ENCODE peak calls at places on chromosomes 16 and 17, in seven cellular contexts. Y is IMR-90, N is H1, T is mesenchymal stem cell, X is H9, J is mesendoderm, L is neuronal stem cell. U is an unnamed sample.

GRCh38 chr16:28093383-28093725 is 29.8 kb upstream of the GSG1L start:
- DNase-seq in Y (no peak), X (no peak), N (no peak), L (no peak), J (no peak), T (no peak), U (no peak)

GRCh38 chr17:80443916-80444708 is 29.1 kb downstream of the ENDOV start:
- DNase-seq in X (peak), Y (no peak), J (peak), T (no peak), L (no peak), N (peak), U (no peak)

GRCh38 chr16:49484454-49484853 is 110.8 kb downstream of the C16orf78 start:
- DNase-seq in X (peak), T (peak), N (peak), L (peak), J (peak), Y (no peak), U (peak)

GRCh38 chr17:64064331-64064730 is 43.9 kb upstream of the ICAM2 start:
- DNase-seq in J (no peak), X (no peak), Y (no peak), T (no peak), L (no peak), N (no peak), U (no peak)

GRCh38 chr16:67198238-67198734 is 645 bp upstream of the ELMO3 start:
- DNase-seq in N (peak), L (no peak), J (peak), T (peak), X (peak), Y (peak), U (no peak)

GRCh38 chr16:22425036-22425801 is 50.8 kb upstream of the CDR2 start:
- DNase-seq in L (no peak), X (no peak), T (no peak), J (no peak), Y (no peak), N (peak), U (no peak)

GRCh38 chr16:20300312-20301097 is 26.8 kb downstream of the GP2 start:
- DNase-seq in Y (peak), N (peak), T (peak), J (peak), X (peak), L (peak), U (peak)

GRCh38 chr17:30333503-30334240 is at the start of gene TMIGD1:
- DNase-seq in J (no peak), X (no peak), L (no peak), N (no peak), Y (no peak), T (no peak), U (no peak)

GRCh38 chr17:78365561-78366108 is 5.8 kb upstream of the SOCS3 start:
- DNase-seq in Y (no peak), N (peak), X (peak), T (peak), J (peak), L (peak), U (peak)

GRCh38 chr17:1542316-1542715 is 20.3 kb downstream of the PITPNA start:
- DNase-seq in X (no peak), T (no peak), L (no peak), J (peak), Y (no peak), N (no peak), U (no peak)

GRCh38 chr17:75065562-75066151 is 18.6 kb downstream of the KCTD2 start:
- DNase-seq in N (no peak), L (no peak), J (no peak), X (no peak), Y (no peak), T (peak), U (no peak)

GRCh38 chr17:74737299-74738050 is 419 bp downstream of the RAB37 start:
- DNase-seq in N (peak), T (peak), L (no peak), Y (no peak), X (peak), J (peak), U (no peak)

GRCh38 chr17:7318121-7318860 is 3.1 kb upstream of the GPS2 start:
- DNase-seq in Y (no peak), J (no peak), X (no peak), T (no peak), L (no peak), N (no peak), U (no peak)

GRCh38 chr16:31351937-31352315 is 3.0 kb upstream of the ITGAX start:
- DNase-seq in J (no peak), T (no peak), L (no peak), N (no peak), Y (no peak), X (no peak), U (peak)

GRCh38 chr17:8153957-8154607 is 1.9 kb upstream of the PER1 start:
- DNase-seq in N (peak), L (peak), Y (peak), T (peak), J (peak), X (peak), U (peak)

GRCh38 chr17:80781188-80781577 is 210.5 kb upstream of the CHMP6 start:
- DNase-seq in J (no peak), Y (no peak), N (no peak), L (no peak), T (no peak), X (no peak), U (no peak)

GRCh38 chr16:1541293-1542165 is 8.1 kb downstream of the TMEM204 start:
- DNase-seq in Y (no peak), T (no peak), L (no peak), J (no peak), N (no peak), X (no peak), U (no peak)

GRCh38 chr16:1542166-1542500 is 8.7 kb downstream of the TMEM204 start:
- DNase-seq in T (no peak), L (no peak), J (no peak), Y (no peak), X (no peak), N (no peak), U (no peak)

GRCh38 chr16:1538804-1539520 is 5.5 kb downstream of the TMEM204 start:
- DNase-seq in X (peak), T (no peak), L (no peak), N (peak), Y (no peak), J (peak), U (no peak)

GRCh38 chr16:1539720-1540555 is 6.5 kb downstream of the TMEM204 start:
- DNase-seq in T (no peak), Y (no peak), X (no peak), N (no peak), L (no peak), J (no peak), U (no peak)

DNA sequence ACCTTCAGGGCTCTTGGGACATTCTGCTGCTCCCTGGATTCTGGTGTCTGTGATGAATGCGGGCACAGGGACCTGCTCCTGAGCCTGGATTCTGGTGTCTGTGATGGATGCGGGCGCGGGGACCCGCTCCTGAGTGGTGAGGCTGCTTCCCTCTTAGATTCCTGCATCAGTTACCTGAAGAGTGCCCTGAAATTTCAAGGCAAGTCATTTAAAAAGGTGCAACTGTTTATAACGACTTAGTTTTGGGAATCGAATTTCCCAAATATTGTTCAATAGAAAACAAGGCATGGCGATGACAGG is 7.0 kb downstream of the TMEM204 start:
- DNase-seq in L (no peak), X (no peak), T (no peak), N (no peak), J (no peak), Y (no peak), U (no peak)
- H3K23ac ChIP-seq in L (peak), X (no peak), T (no peak), N (no peak), J (no peak), Y (no peak), U (no peak)

DNA sequence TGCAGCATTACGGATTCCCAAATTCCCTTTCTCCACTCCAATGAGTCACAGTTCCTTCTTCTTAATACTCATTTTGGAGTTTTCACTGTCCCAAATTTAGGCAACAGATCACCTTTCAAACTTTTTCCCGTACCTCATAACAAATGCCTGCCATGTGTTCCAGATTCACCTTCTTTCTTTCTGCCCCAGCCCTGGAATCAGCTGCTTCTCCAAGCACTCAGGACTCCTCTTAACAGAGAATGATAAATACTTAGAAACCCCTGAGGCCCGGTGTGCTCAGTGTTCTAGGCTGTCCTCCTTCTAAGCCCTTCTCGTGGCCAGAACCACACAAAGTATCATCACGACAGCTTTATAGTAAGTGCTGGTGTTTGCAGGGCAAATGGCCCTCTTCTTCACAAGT is 14.9 kb downstream of the CSNK1D start:
- DNase-seq in N (no peak), T (no peak), Y (no peak), L (no peak), X (no peak), J (no peak), U (peak)
- H3K23ac ChIP-seq in N (no peak), T (no peak), Y (no peak), L (no peak), X (no peak), J (no peak), U (no peak)

DNA sequence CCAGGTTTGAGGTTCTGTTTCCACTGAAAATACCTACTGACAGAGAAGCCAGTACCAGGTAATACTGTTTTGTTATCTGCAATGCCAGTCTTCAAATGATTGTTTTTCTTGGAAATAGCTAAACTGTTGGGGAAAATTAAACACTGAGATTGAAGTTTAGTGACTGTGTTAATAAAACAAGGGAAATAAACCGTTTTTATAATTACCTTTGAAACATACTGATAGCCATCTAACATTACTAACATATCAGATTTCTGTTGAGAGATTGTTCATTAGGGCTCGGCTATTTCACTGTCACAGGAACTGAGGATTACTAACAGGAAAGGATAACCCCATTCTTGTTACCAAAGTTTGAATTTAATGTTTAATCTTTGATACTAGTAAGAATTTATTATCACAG is 42.1 kb downstream of the CYB5B start:
- DNase-seq in J (no peak), Y (no peak), N (no peak), L (no peak), T (no peak), X (no peak), U (no peak)
- H3K23ac ChIP-seq in J (no peak), Y (no peak), N (no peak), L (no peak), T (no peak), X (no peak), U (no peak)

GRCh38 chr16:3561626-3562025 is 15.6 kb downstream of the NLRC3 start:
- DNase-seq in T (no peak), N (no peak), L (no peak), Y (no peak), X (no peak), J (no peak), U (no peak)
- H3K23ac ChIP-seq in T (no peak), N (no peak), L (no peak), Y (no peak), X (no peak), J (no peak), U (no peak)

GRCh38 chr17:47188266-47188665 is 829 bp downstream of the CDC27 start:
- DNase-seq in J (peak), Y (peak), T (peak), N (no peak), X (no peak), L (peak), U (no peak)

GRCh38 chr17:47192549-47192948 is 3.5 kb upstream of the CDC27 start:
- DNase-seq in J (no peak), Y (no peak), X (no peak), L (no peak), N (no peak), T (peak), U (no peak)

GRCh38 chr17:47188799-47189731 is at the start of gene CDC27:
- DNase-seq in L (peak), J (peak), Y (peak), N (peak), X (peak), T (peak), U (peak)

GRCh38 chr17:47189732-47190621 is 882 bp upstream of the CDC27 start:
- DNase-seq in X (no peak), J (no peak), N (no peak), L (no peak), Y (no peak), T (no peak), U (no peak)

DNA sequence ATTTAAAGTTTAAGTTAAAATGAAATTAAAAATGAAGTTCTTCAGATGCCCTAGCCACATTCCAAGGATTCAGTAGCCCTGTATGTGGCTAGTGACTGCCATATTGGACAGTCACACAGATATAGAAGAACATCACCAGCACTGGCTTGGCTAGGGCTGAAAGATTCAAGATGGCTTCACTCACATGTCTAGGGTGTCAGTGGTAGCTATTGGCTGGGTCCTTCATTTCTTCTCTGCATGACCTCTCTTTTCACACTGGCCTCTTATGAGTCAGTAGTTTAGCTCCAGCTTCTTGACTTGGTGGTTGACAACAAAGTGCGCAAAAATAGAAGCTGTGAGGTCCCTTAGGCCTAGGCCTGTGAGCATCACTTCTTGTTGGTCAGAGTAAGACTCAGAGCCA is 1.7 kb upstream of the CDC27 start:
- DNase-seq in J (no peak), Y (no peak), T (no peak), X (no peak), L (no peak), N (no peak), U (no peak)
- H3K23ac ChIP-seq in J (no peak), Y (no peak), T (no peak), X (no peak), L (no peak), N (no peak), U (no peak)

DNA sequence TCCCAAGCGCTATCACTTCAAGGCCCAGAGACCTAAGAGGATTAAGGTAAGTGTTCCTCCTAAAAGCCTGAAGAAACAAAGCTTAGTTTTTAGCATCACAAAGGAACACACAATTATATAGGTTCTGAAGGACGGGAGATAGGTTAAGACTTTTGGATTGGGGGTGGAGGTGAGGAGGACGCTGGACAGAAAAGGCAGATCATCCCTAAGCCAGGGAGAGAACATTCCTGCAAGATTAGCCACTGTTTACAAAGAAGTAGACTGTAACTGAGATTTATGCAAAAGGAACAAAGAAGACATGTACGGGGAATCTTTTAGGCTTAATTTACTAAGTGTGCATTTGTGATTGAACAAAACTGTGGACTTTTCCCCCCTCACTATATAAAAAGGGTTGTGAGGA is 184.1 kb upstream of the IRX5 start:
- DNase-seq in L (no peak), N (no peak), X (no peak), J (peak), Y (no peak), T (no peak), U (no peak)
- H3K23ac ChIP-seq in L (no peak), N (no peak), X (no peak), J (no peak), Y (no peak), T (no peak), U (no peak)